ENCODE peak calls at places on chromosome 9, in nine cellular contexts. One of them, this sample, is unnamed.

GRCh38 chr9:124505006-124505900 is 1.9 kb downstream of the NR5A1 start:
- DNase-seq in Panc1: no peak
- DNase-seq in Peyer's patch: no peak
- DNase-seq in kidney: peak
- DNase-seq in cardiac fibroblast: no peak
- DNase-seq in epithelial cell of proximal tubule: no peak
- DNase-seq in heart left ventricle: no peak
- DNase-seq in AG10803: no peak
- DNase-seq in cardiac muscle cell: no peak
- DNase-seq in this sample: no peak

GRCh38 chr9:15268796-15269195 is 38.2 kb downstream of the TTC39B start:
- DNase-seq in Panc1: no peak
- DNase-seq in Peyer's patch: no peak
- DNase-seq in kidney: no peak
- DNase-seq in cardiac fibroblast: no peak
- DNase-seq in epithelial cell of proximal tubule: no peak
- DNase-seq in heart left ventricle: no peak
- DNase-seq in AG10803: no peak
- DNase-seq in cardiac muscle cell: no peak
- DNase-seq in this sample: no peak

GRCh38 chr9:13615660-13616615 is 336.4 kb upstream of the MPDZ start:
- DNase-seq in Panc1: no peak
- DNase-seq in Peyer's patch: no peak
- DNase-seq in kidney: no peak
- DNase-seq in cardiac fibroblast: no peak
- DNase-seq in epithelial cell of proximal tubule: no peak
- DNase-seq in heart left ventricle: no peak
- DNase-seq in AG10803: no peak
- DNase-seq in cardiac muscle cell: no peak
- DNase-seq in this sample: no peak

GRCh38 chr9:27473135-27473534 is 51.0 kb upstream of the IFNK start:
- DNase-seq in Panc1: no peak
- DNase-seq in Peyer's patch: no peak
- DNase-seq in kidney: peak
- DNase-seq in cardiac fibroblast: peak
- DNase-seq in epithelial cell of proximal tubule: no peak
- DNase-seq in heart left ventricle: no peak
- DNase-seq in AG10803: peak
- DNase-seq in cardiac muscle cell: no peak
- DNase-seq in this sample: no peak

GRCh38 chr9:14831661-14832060 is 78.6 kb downstream of the FREM1 start:
- DNase-seq in Panc1: no peak
- DNase-seq in Peyer's patch: no peak
- DNase-seq in kidney: peak
- DNase-seq in cardiac fibroblast: no peak
- DNase-seq in epithelial cell of proximal tubule: no peak
- DNase-seq in heart left ventricle: no peak
- DNase-seq in AG10803: no peak
- DNase-seq in cardiac muscle cell: no peak
- DNase-seq in this sample: no peak

GRCh38 chr9:107020040-107020530 is 157.1 kb downstream of the ZNF462 start:
- DNase-seq in Panc1: no peak
- DNase-seq in Peyer's patch: no peak
- DNase-seq in kidney: no peak
- DNase-seq in cardiac fibroblast: peak
- DNase-seq in epithelial cell of proximal tubule: peak
- DNase-seq in heart left ventricle: no peak
- DNase-seq in AG10803: peak
- DNase-seq in cardiac muscle cell: peak
- DNase-seq in this sample: peak

GRCh38 chr9:134053401-134053871 is 14.4 kb downstream of the BRD3 start:
- DNase-seq in Panc1: no peak
- DNase-seq in Peyer's patch: no peak
- DNase-seq in kidney: peak
- DNase-seq in cardiac fibroblast: no peak
- DNase-seq in epithelial cell of proximal tubule: no peak
- DNase-seq in heart left ventricle: no peak
- DNase-seq in AG10803: no peak
- DNase-seq in cardiac muscle cell: no peak
- DNase-seq in this sample: no peak

GRCh38 chr9:8486095-8486494 is 686.5 kb upstream of the DMAC1 start:
- DNase-seq in Panc1: no peak
- DNase-seq in Peyer's patch: no peak
- DNase-seq in kidney: no peak
- DNase-seq in cardiac fibroblast: peak
- DNase-seq in epithelial cell of proximal tubule: peak
- DNase-seq in heart left ventricle: peak
- DNase-seq in AG10803: no peak
- DNase-seq in cardiac muscle cell: peak
- DNase-seq in this sample: no peak

GRCh38 chr9:69036799-69037198 is 1.2 kb downstream of the FXN start:
- DNase-seq in Panc1: no peak
- DNase-seq in Peyer's patch: no peak
- DNase-seq in kidney: no peak
- DNase-seq in cardiac fibroblast: no peak
- DNase-seq in epithelial cell of proximal tubule: no peak
- DNase-seq in heart left ventricle: no peak
- DNase-seq in AG10803: no peak
- DNase-seq in cardiac muscle cell: no peak
- DNase-seq in this sample: no peak

GRCh38 chr9:135906291-135907005 is 898 bp downstream of the CAMSAP1 start:
- DNase-seq in Panc1: no peak
- DNase-seq in Peyer's patch: no peak
- DNase-seq in kidney: no peak
- DNase-seq in cardiac fibroblast: peak
- DNase-seq in epithelial cell of proximal tubule: peak
- DNase-seq in heart left ventricle: no peak
- DNase-seq in AG10803: peak
- DNase-seq in cardiac muscle cell: peak
- DNase-seq in this sample: no peak

GRCh38 chr9:4538621-4539020 is 48.4 kb downstream of the SLC1A1 start:
- DNase-seq in Panc1: no peak
- DNase-seq in Peyer's patch: no peak
- DNase-seq in kidney: no peak
- DNase-seq in cardiac fibroblast: no peak
- DNase-seq in epithelial cell of proximal tubule: no peak
- DNase-seq in heart left ventricle: no peak
- DNase-seq in AG10803: no peak
- DNase-seq in cardiac muscle cell: no peak
- DNase-seq in this sample: no peak

GRCh38 chr9:23050548-23050947 is 603.9 kb downstream of the DMRTA1 start:
- DNase-seq in Panc1: no peak
- DNase-seq in Peyer's patch: no peak
- DNase-seq in kidney: no peak
- DNase-seq in cardiac fibroblast: no peak
- DNase-seq in epithelial cell of proximal tubule: no peak
- DNase-seq in heart left ventricle: no peak
- DNase-seq in AG10803: no peak
- DNase-seq in cardiac muscle cell: no peak
- DNase-seq in this sample: no peak

GRCh38 chr9:72912476-72913381 is 40.1 kb downstream of the ALDH1A1 start:
- DNase-seq in Panc1: no peak
- DNase-seq in Peyer's patch: no peak
- DNase-seq in kidney: no peak
- DNase-seq in cardiac fibroblast: peak
- DNase-seq in epithelial cell of proximal tubule: no peak
- DNase-seq in heart left ventricle: no peak
- DNase-seq in AG10803: no peak
- DNase-seq in cardiac muscle cell: no peak
- DNase-seq in this sample: no peak

GRCh38 chr9:137458194-137459146 is 664 bp downstream of the NSMF start:
- DNase-seq in Panc1: no peak
- DNase-seq in Peyer's patch: peak
- DNase-seq in kidney: peak
- DNase-seq in cardiac fibroblast: peak
- DNase-seq in epithelial cell of proximal tubule: no peak
- DNase-seq in heart left ventricle: peak
- DNase-seq in AG10803: no peak
- DNase-seq in cardiac muscle cell: no peak
- DNase-seq in this sample: no peak

GRCh38 chr9:76717176-76717575 is 47.1 kb upstream of the PCA3 start:
- DNase-seq in Panc1: no peak
- DNase-seq in Peyer's patch: no peak
- DNase-seq in kidney: no peak
- DNase-seq in cardiac fibroblast: no peak
- DNase-seq in epithelial cell of proximal tubule: no peak
- DNase-seq in heart left ventricle: no peak
- DNase-seq in AG10803: no peak
- DNase-seq in cardiac muscle cell: no peak
- DNase-seq in this sample: no peak

GRCh38 chr9:115672477-115673316 is 480.9 kb upstream of the PAPPA start:
- DNase-seq in Panc1: peak
- DNase-seq in Peyer's patch: no peak
- DNase-seq in kidney: no peak
- DNase-seq in cardiac fibroblast: peak
- DNase-seq in epithelial cell of proximal tubule: peak
- DNase-seq in heart left ventricle: peak
- DNase-seq in AG10803: peak
- DNase-seq in cardiac muscle cell: no peak
- DNase-seq in this sample: peak

GRCh38 chr9:114301798-114302565 is 20.9 kb upstream of the ORM1 start:
- DNase-seq in Panc1: no peak
- DNase-seq in Peyer's patch: no peak
- DNase-seq in kidney: peak
- DNase-seq in cardiac fibroblast: no peak
- DNase-seq in epithelial cell of proximal tubule: no peak
- DNase-seq in heart left ventricle: peak
- DNase-seq in AG10803: no peak
- DNase-seq in cardiac muscle cell: no peak
- DNase-seq in this sample: no peak

GRCh38 chr9:21555911-21556310 is 73.8 kb upstream of the IFNE start:
- DNase-seq in Panc1: no peak
- DNase-seq in Peyer's patch: no peak
- DNase-seq in kidney: no peak
- DNase-seq in cardiac fibroblast: peak
- DNase-seq in epithelial cell of proximal tubule: no peak
- DNase-seq in heart left ventricle: no peak
- DNase-seq in AG10803: no peak
- DNase-seq in cardiac muscle cell: no peak
- DNase-seq in this sample: no peak

GRCh38 chr9:38761334-38761733 is 41.4 kb upstream of the FAM240B start:
- DNase-seq in Panc1: no peak
- DNase-seq in Peyer's patch: no peak
- DNase-seq in kidney: no peak
- DNase-seq in cardiac fibroblast: no peak
- DNase-seq in epithelial cell of proximal tubule: no peak
- DNase-seq in heart left ventricle: no peak
- DNase-seq in AG10803: no peak
- DNase-seq in cardiac muscle cell: no peak
- DNase-seq in this sample: no peak

GRCh38 chr9:91766301-91766700 is 183.7 kb downstream of the ROR2 start:
- DNase-seq in Panc1: no peak
- DNase-seq in Peyer's patch: no peak
- DNase-seq in kidney: no peak
- DNase-seq in cardiac fibroblast: no peak
- DNase-seq in epithelial cell of proximal tubule: no peak
- DNase-seq in heart left ventricle: no peak
- DNase-seq in AG10803: no peak
- DNase-seq in cardiac muscle cell: no peak
- DNase-seq in this sample: no peak

GRCh38 chr9:107067715-107068416 is 204.9 kb downstream of the ZNF462 start:
- DNase-seq in Panc1: no peak
- DNase-seq in Peyer's patch: no peak
- DNase-seq in kidney: no peak
- DNase-seq in cardiac fibroblast: no peak
- DNase-seq in epithelial cell of proximal tubule: no peak
- DNase-seq in heart left ventricle: no peak
- DNase-seq in AG10803: no peak
- DNase-seq in cardiac muscle cell: no peak
- DNase-seq in this sample: no peak

GRCh38 chr9:113638916-113639315 is 175.4 kb downstream of the RGS3 start:
- DNase-seq in Panc1: no peak
- DNase-seq in Peyer's patch: peak
- DNase-seq in kidney: no peak
- DNase-seq in cardiac fibroblast: no peak
- DNase-seq in epithelial cell of proximal tubule: no peak
- DNase-seq in heart left ventricle: no peak
- DNase-seq in AG10803: no peak
- DNase-seq in cardiac muscle cell: no peak
- DNase-seq in this sample: no peak

GRCh38 chr9:130843049-130843908 is 8.2 kb downstream of the ABL1 start:
- DNase-seq in Panc1: no peak
- DNase-seq in Peyer's patch: no peak
- DNase-seq in kidney: no peak
- DNase-seq in cardiac fibroblast: no peak
- DNase-seq in epithelial cell of proximal tubule: no peak
- DNase-seq in heart left ventricle: no peak
- DNase-seq in AG10803: no peak
- DNase-seq in cardiac muscle cell: no peak
- DNase-seq in this sample: no peak
- H3K4me3 ChIP-seq in Panc1: no peak
- H3K4me3 ChIP-seq in Peyer's patch: no peak
- H3K4me3 ChIP-seq in kidney: no peak
- H3K4me3 ChIP-seq in cardiac fibroblast: no peak
- H3K4me3 ChIP-seq in epithelial cell of proximal tubule: no peak
- H3K4me3 ChIP-seq in heart left ventricle: no peak
- H3K4me3 ChIP-seq in AG10803: no peak
- H3K4me3 ChIP-seq in cardiac muscle cell: no peak
- H3K4me3 ChIP-seq in this sample: no peak

GRCh38 chr9:95230046-95230445 is 87.5 kb downstream of the FANCC start:
- DNase-seq in Panc1: no peak
- DNase-seq in Peyer's patch: no peak
- DNase-seq in kidney: no peak
- DNase-seq in cardiac fibroblast: no peak
- DNase-seq in epithelial cell of proximal tubule: no peak
- DNase-seq in heart left ventricle: no peak
- DNase-seq in AG10803: no peak
- DNase-seq in cardiac muscle cell: no peak
- DNase-seq in this sample: no peak
- TF ChIP-seq CTCF in Panc1: no peak
- TF ChIP-seq CTCF in Peyer's patch: no peak
- TF ChIP-seq CTCF in kidney: peak
- TF ChIP-seq CTCF in cardiac fibroblast: no peak
- TF ChIP-seq CTCF in epithelial cell of proximal tubule: peak
- TF ChIP-seq CTCF in heart left ventricle: no peak
- TF ChIP-seq CTCF in AG10803: no peak
- TF ChIP-seq CTCF in cardiac muscle cell: no peak
- TF ChIP-seq CTCF in this sample: no peak

GRCh38 chr9:131961496-131961880 is 118.2 kb downstream of the MED27 start:
- DNase-seq in Panc1: no peak
- DNase-seq in Peyer's patch: no peak
- DNase-seq in kidney: no peak
- DNase-seq in cardiac fibroblast: no peak
- DNase-seq in epithelial cell of proximal tubule: no peak
- DNase-seq in heart left ventricle: no peak
- DNase-seq in AG10803: no peak
- DNase-seq in cardiac muscle cell: no peak
- DNase-seq in this sample: no peak
- H3K4me3 ChIP-seq in Panc1: no peak
- H3K4me3 ChIP-seq in Peyer's patch: no peak
- H3K4me3 ChIP-seq in kidney: no peak
- H3K4me3 ChIP-seq in cardiac fibroblast: no peak
- H3K4me3 ChIP-seq in epithelial cell of proximal tubule: no peak
- H3K4me3 ChIP-seq in heart left ventricle: no peak
- H3K4me3 ChIP-seq in AG10803: no peak
- H3K4me3 ChIP-seq in cardiac muscle cell: no peak
- H3K4me3 ChIP-seq in this sample: no peak

DNA sequence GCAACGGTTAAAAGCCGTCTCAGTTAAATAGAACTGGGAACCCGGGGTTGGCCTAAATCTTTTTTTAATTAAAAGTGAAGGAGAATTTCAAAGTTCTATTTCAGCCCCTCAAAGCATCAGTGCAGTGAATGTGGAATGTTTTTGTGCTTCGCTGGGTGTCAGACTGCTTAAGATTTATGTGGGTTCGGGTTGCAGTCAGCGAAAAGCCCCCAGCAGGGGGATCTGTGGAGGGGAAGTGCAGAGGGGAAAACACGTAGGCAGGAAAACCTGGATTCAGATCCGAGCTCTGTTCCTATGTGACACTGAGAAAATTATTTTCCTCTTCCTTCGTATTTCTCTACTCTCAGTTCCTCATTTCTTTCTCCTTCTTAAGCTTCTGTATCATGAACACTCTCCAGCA is 19.7 kb downstream of the BRINP1 start:
- DNase-seq in Panc1: no peak
- DNase-seq in Peyer's patch: no peak
- DNase-seq in kidney: no peak
- DNase-seq in cardiac fibroblast: no peak
- DNase-seq in epithelial cell of proximal tubule: no peak
- DNase-seq in heart left ventricle: no peak
- DNase-seq in AG10803: no peak
- DNase-seq in cardiac muscle cell: peak
- DNase-seq in this sample: no peak
- TF ChIP-seq CTCF in Panc1: no peak
- TF ChIP-seq CTCF in Peyer's patch: no peak
- TF ChIP-seq CTCF in kidney: no peak
- TF ChIP-seq CTCF in cardiac fibroblast: no peak
- TF ChIP-seq CTCF in epithelial cell of proximal tubule: no peak
- TF ChIP-seq CTCF in heart left ventricle: no peak
- TF ChIP-seq CTCF in AG10803: no peak
- TF ChIP-seq CTCF in cardiac muscle cell: no peak
- TF ChIP-seq CTCF in this sample: no peak

This sample was measured in BJ.